ENCODE peak calls at places on chromosomes 5 and 9, in four cellular contexts. One of them, this sample, is unnamed.

GRCh38 chr9:135889564-135890189 is 17.7 kb downstream of the CAMSAP1 start:
- DNase-seq in Karpas-422: no peak
- DNase-seq in endothelial cell of umbilical vein: no peak
- DNase-seq in fibroblast of lung: no peak
- DNase-seq in this sample: no peak

GRCh38 chr5:32538031-32538547 is 47.3 kb upstream of the SUB1 start:
- DNase-seq in Karpas-422: peak
- DNase-seq in endothelial cell of umbilical vein: no peak
- DNase-seq in fibroblast of lung: no peak
- DNase-seq in this sample: no peak

GRCh38 chr5:74934949-74935751 is 69.0 kb upstream of the FAM169A start:
- DNase-seq in fibroblast of lung: peak
- DNase-seq in Karpas-422: peak
- DNase-seq in endothelial cell of umbilical vein: peak
- DNase-seq in this sample: peak

GRCh38 chr9:136403915-136404800 is 4.2 kb upstream of the SNAPC4 start:
- DNase-seq in fibroblast of lung: no peak
- DNase-seq in endothelial cell of umbilical vein: no peak
- DNase-seq in Karpas-422: no peak
- DNase-seq in this sample: no peak

GRCh38 chr9:110129460-110129859 is 78.5 kb downstream of the C9orf152 start:
- DNase-seq in endothelial cell of umbilical vein: no peak
- DNase-seq in fibroblast of lung: no peak
- DNase-seq in Karpas-422: peak
- DNase-seq in this sample: no peak

GRCh38 chr9:26888271-26888670 is 4.3 kb downstream of the CAAP1 start:
- DNase-seq in fibroblast of lung: no peak
- DNase-seq in Karpas-422: no peak
- DNase-seq in endothelial cell of umbilical vein: peak
- DNase-seq in this sample: no peak

GRCh38 chr5:80754900-80755299 is 100.1 kb upstream of the DHFR start:
- DNase-seq in Karpas-422: peak
- DNase-seq in endothelial cell of umbilical vein: no peak
- DNase-seq in fibroblast of lung: peak
- DNase-seq in this sample: peak

GRCh38 chr5:32100230-32100629 is 73.9 kb downstream of the GOLPH3 start:
- DNase-seq in fibroblast of lung: no peak
- DNase-seq in Karpas-422: no peak
- DNase-seq in endothelial cell of umbilical vein: peak
- DNase-seq in this sample: peak

GRCh38 chr5:173454764-173455598 is 126.8 kb upstream of the STC2 start:
- DNase-seq in endothelial cell of umbilical vein: peak
- DNase-seq in Karpas-422: no peak
- DNase-seq in fibroblast of lung: peak
- DNase-seq in this sample: peak

GRCh38 chr5:133121080-133121479 is 69.3 kb downstream of the HSPA4 start:
- DNase-seq in Karpas-422: no peak
- DNase-seq in endothelial cell of umbilical vein: no peak
- DNase-seq in fibroblast of lung: no peak
- DNase-seq in this sample: peak

GRCh38 chr5:175479125-175479881 is 943 bp downstream of the SFXN1 start:
- DNase-seq in endothelial cell of umbilical vein: no peak
- DNase-seq in fibroblast of lung: no peak
- DNase-seq in Karpas-422: no peak
- DNase-seq in this sample: peak

GRCh38 chr5:16437974-16438373 is 27.6 kb downstream of the ZNF622 start:
- DNase-seq in Karpas-422: no peak
- DNase-seq in fibroblast of lung: no peak
- DNase-seq in endothelial cell of umbilical vein: peak
- DNase-seq in this sample: peak

GRCh38 chr9:71249729-71250317 is 128.4 kb upstream of the TRPM3 start:
- DNase-seq in endothelial cell of umbilical vein: peak
- DNase-seq in fibroblast of lung: peak
- DNase-seq in Karpas-422: peak
- DNase-seq in this sample: peak

GRCh38 chr5:168941901-168942300 is 359.0 kb downstream of the SLIT3 start:
- DNase-seq in fibroblast of lung: no peak
- DNase-seq in Karpas-422: peak
- DNase-seq in endothelial cell of umbilical vein: no peak
- DNase-seq in this sample: no peak

GRCh38 chr5:179006564-179006963 is 11.4 kb upstream of the GRM6 start:
- DNase-seq in fibroblast of lung: no peak
- DNase-seq in Karpas-422: no peak
- DNase-seq in endothelial cell of umbilical vein: no peak
- DNase-seq in this sample: no peak

GRCh38 chr5:122492675-122493074 is 180.6 kb downstream of the SNCAIP start:
- DNase-seq in fibroblast of lung: peak
- DNase-seq in Karpas-422: peak
- DNase-seq in endothelial cell of umbilical vein: no peak
- DNase-seq in this sample: peak

GRCh38 chr5:26625099-26625498 is 413.3 kb downstream of the CDH9 start:
- DNase-seq in endothelial cell of umbilical vein: no peak
- DNase-seq in Karpas-422: no peak
- DNase-seq in fibroblast of lung: no peak
- DNase-seq in this sample: no peak

DNA sequence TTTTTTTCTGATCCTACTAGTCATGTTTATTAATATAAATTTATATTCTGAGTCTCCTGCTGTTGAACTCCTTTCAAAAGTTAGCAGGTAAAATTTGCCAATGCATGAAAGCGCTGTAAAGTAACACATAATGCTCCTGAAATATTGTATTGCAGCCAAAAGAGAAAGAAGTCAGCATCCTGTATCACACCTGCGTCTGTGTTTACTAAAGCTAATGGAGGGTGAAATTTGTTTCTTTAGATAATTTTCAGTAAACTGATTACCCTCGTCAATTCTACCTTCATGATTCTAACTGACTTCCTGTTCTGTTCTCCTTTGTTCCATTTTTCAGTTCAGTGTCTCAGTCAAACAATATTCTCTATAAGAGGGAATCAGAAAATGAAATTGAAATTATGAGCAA is 415.4 kb downstream of the CDH9 start:
- DNase-seq in Karpas-422: no peak
- DNase-seq in endothelial cell of umbilical vein: no peak
- DNase-seq in fibroblast of lung: no peak
- DNase-seq in this sample: no peak
- H2AFZ ChIP-seq in Karpas-422: peak
- H2AFZ ChIP-seq in endothelial cell of umbilical vein: no peak
- H2AFZ ChIP-seq in fibroblast of lung: no peak
- H2AFZ ChIP-seq in this sample: no peak

GRCh38 chr9:21708846-21709245 is 93.6 kb upstream of the MTAP start:
- DNase-seq in Karpas-422: no peak
- DNase-seq in endothelial cell of umbilical vein: no peak
- DNase-seq in fibroblast of lung: no peak
- DNase-seq in this sample: no peak
- H2AFZ ChIP-seq in Karpas-422: no peak
- H2AFZ ChIP-seq in endothelial cell of umbilical vein: no peak
- H2AFZ ChIP-seq in fibroblast of lung: no peak
- H2AFZ ChIP-seq in this sample: peak

GRCh38 chr5:96121362-96121761 is 159.7 kb upstream of the ELL2 start:
- DNase-seq in endothelial cell of umbilical vein: no peak
- DNase-seq in Karpas-422: no peak
- DNase-seq in fibroblast of lung: peak
- DNase-seq in this sample: no peak
- H2AFZ ChIP-seq in endothelial cell of umbilical vein: no peak
- H2AFZ ChIP-seq in Karpas-422: no peak
- H2AFZ ChIP-seq in fibroblast of lung: no peak
- H2AFZ ChIP-seq in this sample: no peak

GRCh38 chr9:36834736-36835135 is 199.3 kb downstream of the PAX5 start:
- DNase-seq in Karpas-422: no peak
- DNase-seq in fibroblast of lung: no peak
- DNase-seq in endothelial cell of umbilical vein: no peak
- DNase-seq in this sample: no peak

GRCh38 chr9:36833954-36834353 is 200.1 kb downstream of the PAX5 start:
- DNase-seq in Karpas-422: no peak
- DNase-seq in fibroblast of lung: no peak
- DNase-seq in endothelial cell of umbilical vein: no peak
- DNase-seq in this sample: no peak

GRCh38 chr9:36831381-36832231 is 202.5 kb downstream of the PAX5 start:
- DNase-seq in fibroblast of lung: no peak
- DNase-seq in Karpas-422: peak
- DNase-seq in endothelial cell of umbilical vein: no peak
- DNase-seq in this sample: no peak

GRCh38 chr9:36835271-36835996 is 198.6 kb downstream of the PAX5 start:
- DNase-seq in fibroblast of lung: no peak
- DNase-seq in Karpas-422: peak
- DNase-seq in endothelial cell of umbilical vein: no peak
- DNase-seq in this sample: no peak

GRCh38 chr9:36832232-36832795 is 201.8 kb downstream of the PAX5 start:
- DNase-seq in endothelial cell of umbilical vein: no peak
- DNase-seq in Karpas-422: peak
- DNase-seq in fibroblast of lung: no peak
- DNase-seq in this sample: no peak
- H2AFZ ChIP-seq in endothelial cell of umbilical vein: no peak
- H2AFZ ChIP-seq in Karpas-422: no peak
- H2AFZ ChIP-seq in fibroblast of lung: no peak
- H2AFZ ChIP-seq in this sample: no peak

GRCh38 chr5:59296317-59297264 is 596.9 kb downstream of the PDE4D start:
- DNase-seq in Karpas-422: no peak
- DNase-seq in endothelial cell of umbilical vein: peak
- DNase-seq in fibroblast of lung: peak
- DNase-seq in this sample: peak
- H2AFZ ChIP-seq in Karpas-422: no peak
- H2AFZ ChIP-seq in endothelial cell of umbilical vein: peak
- H2AFZ ChIP-seq in fibroblast of lung: peak
- H2AFZ ChIP-seq in this sample: peak

GRCh38 chr9:97858393-97858713 is 5.3 kb downstream of the FOXE1 start:
- DNase-seq in Karpas-422: no peak
- DNase-seq in fibroblast of lung: no peak
- DNase-seq in endothelial cell of umbilical vein: no peak
- DNase-seq in this sample: no peak
- H2AFZ ChIP-seq in Karpas-422: no peak
- H2AFZ ChIP-seq in fibroblast of lung: no peak
- H2AFZ ChIP-seq in endothelial cell of umbilical vein: no peak
- H2AFZ ChIP-seq in this sample: no peak

GRCh38 chr9:92046676-92047075 is 68.5 kb downstream of the SPTLC1 start:
- DNase-seq in fibroblast of lung: peak
- DNase-seq in Karpas-422: no peak
- DNase-seq in endothelial cell of umbilical vein: no peak
- DNase-seq in this sample: no peak

GRCh38 chr9:92047500-92047899 is 67.7 kb downstream of the SPTLC1 start:
- DNase-seq in endothelial cell of umbilical vein: no peak
- DNase-seq in Karpas-422: no peak
- DNase-seq in fibroblast of lung: no peak
- DNase-seq in this sample: no peak

GRCh38 chr9:92042260-92042659 is 73.0 kb downstream of the SPTLC1 start:
- DNase-seq in endothelial cell of umbilical vein: no peak
- DNase-seq in fibroblast of lung: no peak
- DNase-seq in Karpas-422: no peak
- DNase-seq in this sample: no peak

GRCh38 chr9:92044945-92045344 is 70.3 kb downstream of the SPTLC1 start:
- DNase-seq in Karpas-422: no peak
- DNase-seq in fibroblast of lung: no peak
- DNase-seq in endothelial cell of umbilical vein: no peak
- DNase-seq in this sample: no peak

GRCh38 chr9:92043002-92043401 is 72.2 kb downstream of the SPTLC1 start:
- DNase-seq in endothelial cell of umbilical vein: no peak
- DNase-seq in Karpas-422: no peak
- DNase-seq in fibroblast of lung: no peak
- DNase-seq in this sample: no peak
- H2AFZ ChIP-seq in endothelial cell of umbilical vein: no peak
- H2AFZ ChIP-seq in Karpas-422: no peak
- H2AFZ ChIP-seq in fibroblast of lung: no peak
- H2AFZ ChIP-seq in this sample: no peak

This sample was measured in GM23248.